ENCODE peak calls at places on chromosomes 1 and 21, in seven cellular contexts. Z is K562, P is H1, O is SK-N-SH, B is HCT116, D is HepG2, I is GM12878. X is an unnamed sample.

GRCh38 chr1:8463144-8463927 is 145.4 kb downstream of the SLC45A1 start:
- DNase-seq in Z (no peak), P (no peak), O (peak), B (no peak), D (peak), I (no peak), X (no peak)

GRCh38 chr1:8902765-8903164 is 24.3 kb upstream of the ENO1 start:
- DNase-seq in Z (no peak), P (no peak), O (no peak), B (no peak), D (no peak), I (no peak), X (no peak)

GRCh38 chr1:231172411-231172810 is 10.6 kb downstream of the TRIM67 start:
- DNase-seq in Z (no peak), P (no peak), O (no peak), B (no peak), D (no peak), I (no peak), X (no peak)

GRCh38 chr1:17606826-17607440 is 67.4 kb downstream of the ARHGEF10L start:
- DNase-seq in Z (peak), P (peak), O (peak), B (peak), D (peak), I (no peak), X (peak)

GRCh38 chr1:90964444-90965035 is 57.3 kb downstream of the ZNF644 start:
- DNase-seq in Z (no peak), P (no peak), O (no peak), B (peak), D (peak), I (no peak), X (no peak)

GRCh38 chr1:91278754-91279153 is 125.9 kb downstream of the HFM1 start:
- DNase-seq in Z (peak), P (no peak), O (peak), B (peak), D (peak), I (no peak), X (peak)

GRCh38 chr1:3518256-3518655 is 63.8 kb downstream of the ARHGEF16 start:
- DNase-seq in Z (no peak), P (no peak), O (no peak), B (no peak), D (no peak), I (no peak), X (no peak)

GRCh38 chr1:162991444-162991843 is 77.7 kb upstream of the RGS4 start:
- DNase-seq in Z (no peak), P (no peak), O (no peak), B (no peak), D (no peak), I (no peak), X (no peak)

GRCh38 chr1:20430355-20431290 is 55.4 kb downstream of the CAMK2N1 start:
- DNase-seq in Z (peak), P (peak), O (peak), B (no peak), D (peak), I (no peak), X (peak)

GRCh38 chr1:58162952-58163550 is 383.5 kb downstream of the OMA1 start:
- DNase-seq in Z (peak), P (peak), O (peak), B (peak), D (peak), I (no peak), X (peak)

GRCh38 chr21:39079617-39080016 is 103.6 kb downstream of the PSMG1 start:
- DNase-seq in Z (no peak), P (no peak), O (no peak), B (no peak), D (peak), I (no peak), X (no peak)

GRCh38 chr1:116748272-116748671 is 6.0 kb upstream of the CD2 start:
- DNase-seq in Z (no peak), P (no peak), O (no peak), B (no peak), D (no peak), I (no peak), X (no peak)

GRCh38 chr1:208178091-208178529 is 66.1 kb downstream of the PLXNA2 start:
- DNase-seq in Z (no peak), P (no peak), O (no peak), B (no peak), D (peak), I (no peak), X (no peak)

GRCh38 chr1:207152792-207153434 is 48.9 kb downstream of the C4BPA start:
- DNase-seq in Z (no peak), P (no peak), O (no peak), B (peak), D (peak), I (no peak), X (no peak)

GRCh38 chr1:174266476-174266875 is 107.2 kb downstream of the RABGAP1L start:
- DNase-seq in Z (no peak), P (no peak), O (no peak), B (no peak), D (peak), I (no peak), X (no peak)

GRCh38 chr1:81799939-81800740 is 594 bp upstream of the ADGRL2 start:
- DNase-seq in Z (no peak), P (no peak), O (peak), B (no peak), D (peak), I (no peak), X (no peak)

DNA sequence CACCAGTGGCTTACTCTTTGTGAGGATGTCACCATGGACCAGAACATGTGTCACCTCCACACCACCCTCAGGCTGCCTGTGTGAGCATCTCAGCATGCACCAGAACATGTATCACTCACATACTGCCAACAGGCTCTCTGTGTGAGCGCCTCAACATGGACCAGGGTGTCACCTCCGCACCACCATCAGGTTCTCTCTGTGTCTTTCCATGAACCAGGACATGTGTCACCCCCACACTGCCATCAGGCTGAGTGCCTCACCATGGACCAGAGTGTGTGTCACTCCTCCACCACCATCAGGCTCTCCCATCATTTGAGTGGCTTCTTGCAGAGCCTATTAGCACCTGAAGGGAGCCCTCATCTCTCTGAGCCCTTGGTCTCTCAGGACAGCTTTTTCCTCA is 125.2 kb downstream of the ZNF648 start:
- DNase-seq in Z (peak), P (no peak), O (no peak), B (no peak), D (no peak), I (no peak), X (no peak)
- TF ChIP-seq JUND in Z (no peak), P (no peak), O (no peak), B (no peak), D (no peak), I (no peak), X (no peak)

DNA sequence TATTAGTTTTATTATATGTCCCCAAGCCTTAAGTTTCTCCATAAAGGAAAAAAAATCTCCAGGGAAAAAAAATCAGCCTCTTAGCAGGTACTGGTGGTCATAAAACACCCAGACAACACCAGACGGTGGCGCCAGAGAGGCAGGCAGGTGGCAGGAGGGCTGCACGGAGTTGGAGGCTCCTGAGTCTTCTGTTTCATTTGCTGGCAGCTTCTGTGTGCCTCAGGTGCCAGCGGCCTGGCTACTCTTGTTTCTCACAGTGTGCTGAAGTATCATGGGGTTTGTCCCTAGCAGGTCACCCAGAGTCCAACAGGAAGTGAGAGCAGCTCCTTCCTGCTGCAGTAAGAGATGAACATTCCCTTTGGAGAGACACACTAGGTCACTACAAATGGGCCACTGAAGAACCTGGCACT is 123.3 kb upstream of the GADD45A start:
- DNase-seq in Z (peak), P (peak), O (peak), B (peak), D (peak), I (peak), X (peak)
- TF ChIP-seq JUND in Z (peak), P (no peak), O (no peak), B (no peak), D (no peak), I (no peak), X (no peak)

GRCh38 chr1:6614953-6615785 is 1.6 kb downstream of the PHF13 start:
- DNase-seq in Z (no peak), P (no peak), O (peak), B (no peak), D (no peak), I (no peak), X (no peak)
- TF ChIP-seq JUND in Z (no peak), P (no peak), O (no peak), B (no peak), D (no peak), I (no peak), X (no peak)

DNA sequence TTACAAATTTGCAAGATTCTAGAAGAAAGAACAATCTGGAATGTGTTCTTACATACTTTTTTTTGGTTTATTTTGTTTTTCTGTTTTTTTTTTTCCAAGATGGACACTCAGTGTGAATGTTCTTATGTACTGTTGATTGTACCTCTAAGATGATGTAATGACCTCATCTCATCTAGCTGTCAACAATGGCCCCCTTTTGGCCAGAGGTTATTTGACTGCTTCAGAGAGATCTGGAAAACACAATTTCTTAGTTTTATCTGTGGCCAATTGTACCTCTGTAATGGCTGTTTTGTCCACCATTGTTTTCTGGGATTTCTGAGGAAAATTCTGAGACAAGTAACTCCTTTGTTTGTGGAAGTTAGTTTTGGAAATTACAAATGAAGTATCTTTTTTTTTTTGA is 38.9 kb downstream of the ST6GALNAC3 start:
- DNase-seq in Z (no peak), P (no peak), O (no peak), B (no peak), D (no peak), I (no peak), X (no peak)
- TF ChIP-seq JUND in Z (no peak), P (no peak), O (no peak), B (no peak), D (no peak), I (no peak), X (no peak)

DNA sequence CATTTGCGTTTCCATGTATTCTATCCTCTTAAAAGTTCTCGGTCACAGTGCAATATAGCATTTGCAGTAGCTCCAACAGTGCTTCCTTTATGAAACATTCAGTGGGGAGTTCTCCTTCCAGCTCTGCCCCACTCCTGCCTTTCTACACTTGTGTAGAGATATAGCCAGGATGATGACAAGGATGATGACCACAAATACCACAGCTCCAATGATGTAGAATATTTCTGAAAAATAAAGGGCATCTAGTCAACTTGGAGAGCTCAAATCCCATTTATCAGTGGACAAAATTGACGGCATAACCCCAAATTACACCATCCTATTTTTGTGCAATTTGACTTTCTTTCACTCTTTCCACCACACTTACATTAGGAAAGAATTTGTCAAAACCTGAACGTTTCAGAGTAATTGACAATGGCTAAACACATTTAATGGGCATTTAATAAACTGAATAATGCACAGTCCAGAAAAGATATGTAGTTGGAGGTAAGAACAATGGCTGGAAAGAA is 11.1 kb downstream of the F3 start:
- DNase-seq in Z (no peak), P (no peak), O (no peak), B (no peak), D (no peak), I (no peak), X (no peak)
- TF ChIP-seq JUND in Z (no peak), P (no peak), O (no peak), B (no peak), D (no peak), I (no peak), X (no peak)

GRCh38 chr1:29172415-29172814 is 9.3 kb downstream of the SRSF4 start:
- DNase-seq in Z (no peak), P (no peak), O (no peak), B (no peak), D (no peak), I (no peak), X (no peak)

GRCh38 chr1:29167904-29168303 is 13.8 kb downstream of the SRSF4 start:
- DNase-seq in Z (no peak), P (no peak), O (no peak), B (no peak), D (no peak), I (no peak), X (no peak)

GRCh38 chr1:29176567-29176966 is 5.1 kb downstream of the SRSF4 start:
- DNase-seq in Z (no peak), P (no peak), O (no peak), B (no peak), D (no peak), I (no peak), X (no peak)

GRCh38 chr1:29171089-29171488 is 10.6 kb downstream of the SRSF4 start:
- DNase-seq in Z (no peak), P (no peak), O (no peak), B (no peak), D (no peak), I (peak), X (no peak)

GRCh38 chr1:29171521-29171920 is 10.2 kb downstream of the SRSF4 start:
- DNase-seq in Z (no peak), P (no peak), O (no peak), B (no peak), D (no peak), I (no peak), X (no peak)
- TF ChIP-seq JUND in Z (no peak), P (no peak), O (no peak), B (no peak), D (no peak), I (no peak), X (no peak)

DNA sequence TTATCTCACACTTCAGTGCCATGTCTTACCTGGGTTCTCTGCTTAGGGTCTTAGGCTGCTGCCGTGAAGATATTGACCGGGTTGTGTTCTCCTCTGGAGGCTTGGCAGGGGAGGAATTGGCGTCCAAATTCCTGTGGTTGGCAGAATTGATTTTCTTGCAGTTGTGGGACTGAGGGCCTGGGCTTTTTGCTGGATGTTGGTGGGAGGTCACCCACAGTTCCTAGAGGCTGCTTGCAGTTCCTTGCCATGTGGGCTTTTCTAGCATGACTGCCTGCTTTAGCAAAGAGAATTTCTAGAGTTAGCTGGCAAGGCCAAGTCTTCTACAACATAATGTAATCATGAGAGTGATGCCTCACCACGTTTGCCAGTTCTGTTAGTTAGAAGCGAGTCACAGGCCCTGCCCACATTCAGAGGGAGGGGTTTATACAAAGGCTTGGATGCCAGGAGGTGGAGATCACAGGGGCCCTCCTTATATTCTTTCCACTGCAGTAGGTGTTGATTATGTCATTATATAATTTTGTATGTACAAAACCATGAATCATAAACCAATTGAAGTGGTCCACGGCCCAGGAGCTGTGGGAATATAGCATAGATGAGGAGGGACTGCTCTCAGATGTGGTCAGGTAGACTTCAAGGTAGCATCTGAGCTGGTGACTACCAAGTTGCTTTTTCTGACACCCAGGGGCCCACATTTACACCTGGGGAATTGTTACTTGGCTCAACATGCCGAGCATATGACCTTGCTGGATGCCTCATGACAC is 6.6 kb downstream of the UBL4B start:
- DNase-seq in Z (no peak), P (no peak), O (no peak), B (no peak), D (no peak), I (no peak), X (no peak)
- TF ChIP-seq JUND in Z (no peak), P (no peak), O (no peak), B (no peak), D (no peak), I (no peak), X (no peak)

X was measured in T47D.